ENCODE peak calls at places on chromosomes 11 and 22, in ten cellular contexts. Z, A, S, E, V, Y, B, W, I and M are unnamed samples.

GRCh38 chr22:29477919-29478318 is 2.1 kb upstream of the NEFH start:
- DNase-seq in Z (no peak), A (no peak), S (no peak), E (no peak), V (no peak), Y (no peak), B (no peak), W (no peak), I (no peak), M (no peak)

GRCh38 chr22:23271597-23271908 is 91.2 kb downstream of the BCR start:
- DNase-seq in Z (no peak), A (no peak), S (no peak), E (no peak), V (no peak), Y (no peak), B (no peak), W (no peak), I (no peak), M (no peak)

GRCh38 chr11:125968363-125968762 is 22.5 kb downstream of the VSIG10L2 start:
- DNase-seq in Z (no peak), A (no peak), S (no peak), E (no peak), V (no peak), Y (no peak), B (no peak), W (no peak), I (no peak), M (no peak)

GRCh38 chr11:61897387-61898246 is 6.3 kb upstream of the FADS3 start:
- DNase-seq in Z (peak), A (no peak), S (peak), E (peak), V (peak), Y (peak), B (peak), W (peak), I (peak), M (peak)

GRCh38 chr22:41863472-41863871 is 30.6 kb downstream of the SREBF2 start:
- DNase-seq in Z (no peak), A (peak), S (no peak), E (no peak), V (no peak), Y (no peak), B (no peak), W (no peak), I (no peak), M (no peak)

GRCh38 chr22:30038219-30038618 is 42.0 kb upstream of the HORMAD2 start:
- DNase-seq in Z (no peak), A (no peak), S (peak), E (peak), V (no peak), Y (no peak), B (no peak), W (no peak), I (no peak), M (no peak)

GRCh38 chr11:43517518-43517917 is 158.8 kb downstream of the TTC17 start:
- DNase-seq in Z (no peak), A (no peak), S (no peak), E (peak), V (no peak), Y (no peak), B (no peak), W (no peak), I (no peak), M (no peak)

GRCh38 chr22:22156716-22157499 is 87.7 kb upstream of the VPREB1 start:
- DNase-seq in Z (peak), A (peak), S (peak), E (peak), V (peak), Y (no peak), B (no peak), W (peak), I (peak), M (no peak)

GRCh38 chr11:126484266-126484665 is 128.8 kb downstream of the ST3GAL4 start:
- DNase-seq in Z (no peak), A (peak), S (no peak), E (peak), V (no peak), Y (no peak), B (no peak), W (no peak), I (no peak), M (no peak)

GRCh38 chr11:35174666-35175065 is 35.7 kb downstream of the CD44 start:
- DNase-seq in Z (no peak), A (no peak), S (no peak), E (peak), V (no peak), Y (no peak), B (no peak), W (no peak), I (no peak), M (no peak)

GRCh38 chr11:20042025-20042639 is 118.1 kb downstream of the DBX1 start:
- DNase-seq in Z (no peak), A (no peak), S (no peak), E (peak), V (no peak), Y (no peak), B (no peak), W (no peak), I (no peak), M (no peak)

GRCh38 chr11:67345949-67346819 is 7.2 kb downstream of the POLD4 start:
- DNase-seq in Z (peak), A (peak), S (no peak), E (peak), V (no peak), Y (no peak), B (no peak), W (no peak), I (no peak), M (peak)

GRCh38 chr22:50561401-50562074 is 1.2 kb downstream of the SYCE3 start:
- DNase-seq in Z (no peak), A (no peak), S (no peak), E (no peak), V (no peak), Y (no peak), B (no peak), W (no peak), I (no peak), M (no peak)

GRCh38 chr22:24878969-24879368 is 67.5 kb downstream of the LHFPL7 start:
- DNase-seq in Z (no peak), A (no peak), S (no peak), E (no peak), V (no peak), Y (no peak), B (no peak), W (no peak), I (no peak), M (no peak)

GRCh38 chr11:107849791-107850190 is 8.8 kb downstream of the SLC35F2 start:
- DNase-seq in Z (no peak), A (no peak), S (no peak), E (no peak), V (no peak), Y (no peak), B (no peak), W (no peak), I (no peak), M (no peak)

GRCh38 chr22:35397095-35397904 is 2.6 kb upstream of the MCM5 start:
- DNase-seq in Z (no peak), A (no peak), S (peak), E (no peak), V (no peak), Y (no peak), B (no peak), W (no peak), I (no peak), M (no peak)

GRCh38 chr11:69394902-69395690 is 86.4 kb upstream of the LINC01488 start:
- DNase-seq in Z (no peak), A (no peak), S (no peak), E (peak), V (no peak), Y (no peak), B (peak), W (no peak), I (no peak), M (no peak)

GRCh38 chr11:57778318-57779037 is 16.9 kb downstream of the CTNND1 start:
- DNase-seq in Z (peak), A (peak), S (peak), E (peak), V (no peak), Y (peak), B (peak), W (peak), I (no peak), M (peak)

GRCh38 chr11:60809249-60809648 is 24.1 kb downstream of the MS4A10 start:
- DNase-seq in Z (no peak), A (no peak), S (no peak), E (no peak), V (no peak), Y (no peak), B (no peak), W (no peak), I (no peak), M (no peak)

GRCh38 chr11:72637198-72637597 is 37.0 kb downstream of the PDE2A start:
- DNase-seq in Z (no peak), A (no peak), S (no peak), E (no peak), V (no peak), Y (no peak), B (no peak), W (no peak), I (no peak), M (no peak)

GRCh38 chr11:721913-722811 is 16.1 kb downstream of the EPS8L2 start:
- DNase-seq in Z (no peak), A (no peak), S (no peak), E (no peak), V (peak), Y (no peak), B (peak), W (no peak), I (peak), M (no peak)

GRCh38 chr22:43533656-43534428 is 122.0 kb downstream of the MPPED1 start:
- DNase-seq in Z (no peak), A (no peak), S (no peak), E (no peak), V (no peak), Y (no peak), B (peak), W (no peak), I (no peak), M (no peak)

GRCh38 chr11:7089328-7090251 is 792 bp downstream of the RBMXL2 start:
- DNase-seq in Z (no peak), A (no peak), S (no peak), E (no peak), V (no peak), Y (no peak), B (no peak), W (no peak), I (no peak), M (no peak)

GRCh38 chr11:132784441-132784840 is 747.9 kb downstream of the OPCML start:
- DNase-seq in Z (no peak), A (no peak), S (no peak), E (peak), V (no peak), Y (no peak), B (no peak), W (no peak), I (no peak), M (no peak)

GRCh38 chr11:8207080-8208000 is 38.5 kb upstream of the RIC3 start:
- DNase-seq in Z (no peak), A (no peak), S (no peak), E (peak), V (no peak), Y (no peak), B (no peak), W (no peak), I (no peak), M (no peak)

GRCh38 chr22:50012201-50013181 is at the start of gene IL17REL:
- DNase-seq in Z (no peak), A (no peak), S (no peak), E (no peak), V (no peak), Y (no peak), B (peak), W (no peak), I (no peak), M (no peak)

GRCh38 chr22:38921801-38922200 is 35.6 kb upstream of the APOBEC3A start:
- DNase-seq in Z (no peak), A (no peak), S (no peak), E (no peak), V (no peak), Y (no peak), B (no peak), W (no peak), I (no peak), M (no peak)

GRCh38 chr11:123187670-123188507 is 7.2 kb downstream of the CLMP start:
- DNase-seq in Z (no peak), A (no peak), S (no peak), E (peak), V (no peak), Y (no peak), B (no peak), W (no peak), I (no peak), M (no peak)

GRCh38 chr11:8739309-8739793 is 56.8 kb downstream of the RPL27A start:
- DNase-seq in Z (no peak), A (peak), S (no peak), E (no peak), V (no peak), Y (no peak), B (no peak), W (no peak), I (no peak), M (no peak)